ENCODE peak calls at places on chromosomes 2 and 18, in five cellular contexts. One of them, this sample, is unnamed.

GRCh38 chr18:5393779-5394178 is 98.3 kb upstream of the ZBTB14 start:
- DNase-seq in AG10803: peak
- DNase-seq in AG04449: peak
- DNase-seq in HCT116: no peak
- DNase-seq in HL-60: no peak
- DNase-seq in this sample: no peak

GRCh38 chr2:30798536-30798991 is 8.7 kb downstream of the CAPN13 start:
- DNase-seq in AG10803: no peak
- DNase-seq in AG04449: no peak
- DNase-seq in HCT116: no peak
- DNase-seq in HL-60: peak
- DNase-seq in this sample: no peak

GRCh38 chr2:102437122-102437521 is 14.2 kb downstream of the IL18RAP start:
- DNase-seq in AG10803: no peak
- DNase-seq in AG04449: no peak
- DNase-seq in HCT116: no peak
- DNase-seq in HL-60: no peak
- DNase-seq in this sample: no peak

GRCh38 chr2:164890533-164890932 is 48.9 kb upstream of the COBLL1 start:
- DNase-seq in AG10803: no peak
- DNase-seq in AG04449: no peak
- DNase-seq in HCT116: no peak
- DNase-seq in HL-60: no peak
- DNase-seq in this sample: no peak

GRCh38 chr2:98086491-98087446 is at the start of gene VWA3B:
- DNase-seq in AG10803: peak
- DNase-seq in AG04449: no peak
- DNase-seq in HCT116: peak
- DNase-seq in HL-60: no peak
- DNase-seq in this sample: peak

GRCh38 chr2:151162185-151162584 is 99.5 kb downstream of the RBM43 start:
- DNase-seq in AG10803: peak
- DNase-seq in AG04449: peak
- DNase-seq in HCT116: no peak
- DNase-seq in HL-60: no peak
- DNase-seq in this sample: peak

GRCh38 chr18:62450546-62451395 is 72.1 kb upstream of the ZCCHC2 start:
- DNase-seq in AG10803: peak
- DNase-seq in AG04449: peak
- DNase-seq in HCT116: peak
- DNase-seq in HL-60: peak
- DNase-seq in this sample: peak

GRCh38 chr2:227655454-227655853 is 11.2 kb upstream of the SCYGR5 start:
- DNase-seq in AG10803: peak
- DNase-seq in AG04449: peak
- DNase-seq in HCT116: peak
- DNase-seq in HL-60: no peak
- DNase-seq in this sample: peak

GRCh38 chr2:163171786-163172549 is 333.4 kb upstream of the KCNH7 start:
- DNase-seq in AG10803: no peak
- DNase-seq in AG04449: no peak
- DNase-seq in HCT116: no peak
- DNase-seq in HL-60: no peak
- DNase-seq in this sample: no peak

GRCh38 chr2:167005096-167005495 is 116.8 kb downstream of the XIRP2 start:
- DNase-seq in AG10803: no peak
- DNase-seq in AG04449: no peak
- DNase-seq in HCT116: no peak
- DNase-seq in HL-60: no peak
- DNase-seq in this sample: no peak

GRCh38 chr18:8708670-8709069 is 3.3 kb downstream of the MTCL1 start:
- DNase-seq in AG10803: no peak
- DNase-seq in AG04449: no peak
- DNase-seq in HCT116: no peak
- DNase-seq in HL-60: no peak
- DNase-seq in this sample: no peak

GRCh38 chr2:182649316-182649715 is 66.7 kb upstream of the DNAJC10 start:
- DNase-seq in AG10803: peak
- DNase-seq in AG04449: no peak
- DNase-seq in HCT116: peak
- DNase-seq in HL-60: peak
- DNase-seq in this sample: peak

GRCh38 chr2:238942941-238943715 is 95.2 kb downstream of the TWIST2 start:
- DNase-seq in AG10803: peak
- DNase-seq in AG04449: no peak
- DNase-seq in HCT116: no peak
- DNase-seq in HL-60: no peak
- DNase-seq in this sample: no peak

GRCh38 chr2:3631851-3632659 is 25.9 kb upstream of the ALLC start:
- DNase-seq in AG10803: no peak
- DNase-seq in AG04449: no peak
- DNase-seq in HCT116: no peak
- DNase-seq in HL-60: no peak
- DNase-seq in this sample: no peak

GRCh38 chr2:220194630-220195029 is 567.2 kb downstream of the SLC4A3 start:
- DNase-seq in AG10803: no peak
- DNase-seq in AG04449: no peak
- DNase-seq in HCT116: no peak
- DNase-seq in HL-60: no peak
- DNase-seq in this sample: no peak

GRCh38 chr18:49055787-49056186 is 105.0 kb upstream of the SMAD7 start:
- DNase-seq in AG10803: peak
- DNase-seq in AG04449: no peak
- DNase-seq in HCT116: no peak
- DNase-seq in HL-60: peak
- DNase-seq in this sample: no peak

DNA sequence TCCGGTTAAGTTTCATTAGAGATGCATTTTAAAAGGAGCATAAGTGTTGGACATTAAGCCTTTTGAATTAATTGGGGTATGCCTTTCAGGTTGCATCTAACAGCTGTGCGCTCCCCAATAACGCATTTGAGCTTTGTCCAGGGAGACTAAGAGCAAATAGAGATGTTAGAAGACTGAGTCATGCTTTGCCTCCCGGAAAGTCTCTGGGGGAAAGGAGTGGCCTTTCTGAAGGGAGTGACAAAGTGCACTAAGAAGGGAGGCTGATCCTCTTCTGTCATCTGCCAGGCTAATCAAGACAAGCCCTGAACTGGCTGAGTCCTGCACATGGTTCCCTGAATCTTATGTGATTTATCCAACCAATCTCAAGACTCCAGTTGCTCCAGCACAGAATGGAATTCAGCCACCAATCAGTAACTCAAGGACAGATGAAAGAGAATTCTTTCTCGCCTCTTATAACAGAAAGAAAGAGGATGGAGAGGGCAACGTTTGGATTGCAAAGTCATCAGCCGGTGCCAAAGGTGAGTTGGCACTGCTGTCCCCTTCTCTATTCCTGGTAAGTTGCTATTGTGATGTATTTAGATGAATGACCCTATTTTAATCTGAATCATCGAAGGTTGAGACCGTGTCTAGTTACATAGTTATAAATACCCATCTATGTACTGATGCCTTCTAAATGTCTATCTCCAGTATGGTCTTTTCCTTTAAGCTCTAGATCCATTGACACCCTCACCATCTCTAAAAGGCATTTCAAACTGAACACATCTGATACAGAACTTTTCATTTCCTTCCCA is 12.1 kb downstream of the TTL start:
- DNase-seq in AG10803: peak
- DNase-seq in AG04449: no peak
- DNase-seq in HCT116: no peak
- DNase-seq in HL-60: no peak
- DNase-seq in this sample: no peak
- H3K4me3 ChIP-seq in AG10803: no peak
- H3K4me3 ChIP-seq in AG04449: no peak
- H3K4me3 ChIP-seq in HCT116: no peak
- H3K4me3 ChIP-seq in HL-60: no peak
- H3K4me3 ChIP-seq in this sample: no peak

GRCh38 chr2:121263996-121264715 is 20.8 kb downstream of the TFCP2L1 start:
- DNase-seq in AG10803: no peak
- DNase-seq in AG04449: no peak
- DNase-seq in HCT116: no peak
- DNase-seq in HL-60: no peak
- DNase-seq in this sample: no peak
- TF ChIP-seq CTCF in AG10803: no peak
- TF ChIP-seq CTCF in AG04449: no peak
- TF ChIP-seq CTCF in HCT116: peak
- TF ChIP-seq CTCF in HL-60: no peak
- TF ChIP-seq CTCF in this sample: no peak

GRCh38 chr2:99648906-99649606 is 159.2 kb upstream of the REV1 start:
- DNase-seq in AG10803: peak
- DNase-seq in AG04449: no peak
- DNase-seq in HCT116: no peak
- DNase-seq in HL-60: no peak
- DNase-seq in this sample: no peak

GRCh38 chr2:99643824-99644787 is 154.3 kb upstream of the REV1 start:
- DNase-seq in AG10803: peak
- DNase-seq in AG04449: no peak
- DNase-seq in HCT116: no peak
- DNase-seq in HL-60: no peak
- DNase-seq in this sample: no peak

GRCh38 chr2:99645960-99646359 is 156.1 kb upstream of the REV1 start:
- DNase-seq in AG10803: no peak
- DNase-seq in AG04449: no peak
- DNase-seq in HCT116: no peak
- DNase-seq in HL-60: no peak
- DNase-seq in this sample: no peak

GRCh38 chr2:99651930-99652670 is 162.3 kb upstream of the REV1 start:
- DNase-seq in AG10803: peak
- DNase-seq in AG04449: no peak
- DNase-seq in HCT116: no peak
- DNase-seq in HL-60: no peak
- DNase-seq in this sample: no peak

DNA sequence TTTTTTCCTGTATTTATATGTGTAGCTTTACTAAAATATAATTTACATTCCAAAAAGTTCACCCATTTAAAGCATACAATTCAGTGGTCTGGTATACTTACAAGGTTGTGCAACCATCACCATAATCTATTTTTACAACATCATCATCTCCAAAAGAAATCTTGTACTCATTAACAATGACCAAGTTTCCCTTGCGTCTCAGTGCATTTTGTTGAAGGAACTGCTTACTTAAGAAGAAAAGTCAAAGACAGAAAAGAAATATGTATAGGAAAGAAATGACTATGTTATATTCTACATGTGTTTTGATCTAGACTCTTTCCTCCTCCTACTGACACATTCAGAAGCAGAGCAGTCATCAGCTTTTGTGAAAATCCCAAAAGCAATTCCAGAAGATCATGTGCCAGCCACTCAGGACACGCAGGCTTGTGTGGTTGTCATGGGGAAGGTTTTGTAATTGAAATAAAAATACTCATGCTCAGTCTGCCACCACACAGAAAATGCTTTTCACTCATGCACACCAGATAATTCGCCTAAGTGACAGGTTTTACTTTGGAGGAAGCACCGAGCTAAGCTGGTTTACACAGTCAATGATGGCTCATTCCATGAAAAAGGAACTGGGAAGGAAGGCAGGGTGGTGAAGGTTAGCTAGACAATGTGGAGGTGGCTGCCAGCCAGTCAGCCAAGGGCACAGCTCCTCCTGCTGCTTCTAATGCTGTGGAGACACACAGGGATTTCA is 158.5 kb upstream of the REV1 start:
- DNase-seq in AG10803: peak
- DNase-seq in AG04449: no peak
- DNase-seq in HCT116: no peak
- DNase-seq in HL-60: no peak
- DNase-seq in this sample: no peak
- H3K4me3 ChIP-seq in AG10803: peak
- H3K4me3 ChIP-seq in AG04449: no peak
- H3K4me3 ChIP-seq in HCT116: no peak
- H3K4me3 ChIP-seq in HL-60: no peak
- H3K4me3 ChIP-seq in this sample: no peak

GRCh38 chr2:46050027-46050426 is 247.2 kb upstream of the EPAS1 start:
- DNase-seq in AG10803: no peak
- DNase-seq in AG04449: no peak
- DNase-seq in HCT116: no peak
- DNase-seq in HL-60: no peak
- DNase-seq in this sample: no peak

GRCh38 chr2:46051103-46051502 is 246.1 kb upstream of the EPAS1 start:
- DNase-seq in AG10803: no peak
- DNase-seq in AG04449: no peak
- DNase-seq in HCT116: no peak
- DNase-seq in HL-60: no peak
- DNase-seq in this sample: no peak

GRCh38 chr2:46053502-46054094 is 243.6 kb upstream of the EPAS1 start:
- DNase-seq in AG10803: no peak
- DNase-seq in AG04449: no peak
- DNase-seq in HCT116: no peak
- DNase-seq in HL-60: peak
- DNase-seq in this sample: no peak

GRCh38 chr2:46047280-46047679 is 249.9 kb upstream of the EPAS1 start:
- DNase-seq in AG10803: no peak
- DNase-seq in AG04449: no peak
- DNase-seq in HCT116: no peak
- DNase-seq in HL-60: no peak
- DNase-seq in this sample: no peak

DNA sequence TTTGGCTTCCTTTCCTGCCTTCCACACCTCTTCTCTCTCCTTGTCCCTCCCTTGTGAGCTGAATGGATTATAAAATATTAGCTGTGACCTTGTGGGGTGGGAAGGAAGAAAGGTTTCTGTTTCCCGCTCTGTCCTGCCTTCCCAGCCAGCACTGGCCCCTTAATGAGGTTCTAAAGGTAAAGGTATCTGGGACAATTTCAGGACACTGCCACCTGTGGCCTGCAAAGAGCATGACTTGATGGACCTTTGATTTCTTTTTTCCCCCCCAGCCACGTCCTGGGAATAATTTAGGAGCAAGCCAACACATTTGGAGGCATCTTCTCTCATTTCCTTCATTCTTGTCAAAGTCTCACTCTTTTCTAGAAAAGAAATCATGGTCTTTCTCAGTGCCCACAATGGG is 246.7 kb upstream of the EPAS1 start:
- DNase-seq in AG10803: no peak
- DNase-seq in AG04449: no peak
- DNase-seq in HCT116: no peak
- DNase-seq in HL-60: no peak
- DNase-seq in this sample: no peak
- TF ChIP-seq CTCF in AG10803: no peak
- TF ChIP-seq CTCF in AG04449: no peak
- TF ChIP-seq CTCF in HCT116: peak
- TF ChIP-seq CTCF in HL-60: no peak
- TF ChIP-seq CTCF in this sample: no peak

GRCh38 chr2:38435775-38436174 is 58.7 kb upstream of the ATL2 start:
- DNase-seq in AG10803: no peak
- DNase-seq in AG04449: no peak
- DNase-seq in HCT116: no peak
- DNase-seq in HL-60: no peak
- DNase-seq in this sample: no peak

GRCh38 chr2:38430603-38431002 is 53.5 kb upstream of the ATL2 start:
- DNase-seq in AG10803: no peak
- DNase-seq in AG04449: no peak
- DNase-seq in HCT116: no peak
- DNase-seq in HL-60: no peak
- DNase-seq in this sample: no peak

GRCh38 chr2:38434595-38434994 is 57.5 kb upstream of the ATL2 start:
- DNase-seq in AG10803: no peak
- DNase-seq in AG04449: no peak
- DNase-seq in HCT116: no peak
- DNase-seq in HL-60: no peak
- DNase-seq in this sample: no peak

GRCh38 chr2:38433607-38433975 is 56.5 kb upstream of the ATL2 start:
- DNase-seq in AG10803: no peak
- DNase-seq in AG04449: no peak
- DNase-seq in HCT116: peak
- DNase-seq in HL-60: no peak
- DNase-seq in this sample: no peak

GRCh38 chr2:38432827-38433606 is 55.9 kb upstream of the ATL2 start:
- DNase-seq in AG10803: no peak
- DNase-seq in AG04449: no peak
- DNase-seq in HCT116: no peak
- DNase-seq in HL-60: peak
- DNase-seq in this sample: no peak
- H3K4me3 ChIP-seq in AG10803: no peak
- H3K4me3 ChIP-seq in AG04449: no peak
- H3K4me3 ChIP-seq in HCT116: no peak
- H3K4me3 ChIP-seq in HL-60: no peak
- H3K4me3 ChIP-seq in this sample: no peak

This sample was measured in HFF-Myc.